ENCODE peak calls at places on chromosomes 1 and 21, in ten cellular contexts. V, O, W, Q, K, X, D, R, Y and J are unnamed samples. For H3K36me3 and H3K4me1, the result is how much of the 10 kb centered on the place peaks cover.

GRCh38 chr1:248863011-248863881 is 4.4 kb upstream of the ZNF692 start:
- DNase-seq in Y (peak), R (peak), K (peak), W (peak), D (peak), V (peak), Q (peak), X (peak), O (peak), J (peak)

GRCh38 chr1:232555581-232556189 is 74.2 kb downstream of the SIPA1L2 start:
- DNase-seq in K (no peak), Y (no peak), O (no peak), W (no peak), R (no peak), D (no peak), X (peak), V (no peak), Q (peak), J (no peak)

GRCh38 chr1:104801344-104801743 is 1051.6 kb downstream of the AMY1C start:
- DNase-seq in D (no peak), R (no peak), O (no peak), W (no peak), Q (no peak), V (no peak), X (no peak), K (no peak), Y (no peak), J (no peak)

GRCh38 chr1:169624887-169625286 is 5.0 kb downstream of the SELP start:
- DNase-seq in X (no peak), K (no peak), D (no peak), O (no peak), V (no peak), Q (no peak), Y (no peak), R (no peak), W (no peak), J (no peak)

GRCh38 chr1:9631613-9632012 is 19.9 kb upstream of the PIK3CD start:
- DNase-seq in V (no peak), W (no peak), O (no peak), Q (no peak), K (no peak), Y (no peak), X (no peak), R (no peak), D (no peak), J (no peak)

GRCh38 chr1:43274804-43275180 is 5.0 kb downstream of the TMEM125 start:
- DNase-seq in D (no peak), Y (no peak), O (no peak), X (no peak), R (no peak), V (no peak), Q (no peak), W (no peak), K (no peak), J (no peak)

GRCh38 chr1:12434174-12434573 is 183.8 kb downstream of the DHRS3 start:
- DNase-seq in W (no peak), K (no peak), D (peak), X (peak), Y (no peak), R (no peak), V (no peak), O (no peak), Q (no peak), J (no peak)

GRCh38 chr1:201591981-201592380 is 53.1 kb downstream of the NAV1 start:
- DNase-seq in Y (peak), W (no peak), O (no peak), V (no peak), R (no peak), K (no peak), D (no peak), X (no peak), Q (no peak), J (no peak)

GRCh38 chr1:3610165-3610822 is 1.0 kb downstream of the MEGF6 start:
- DNase-seq in O (no peak), V (no peak), K (no peak), Q (no peak), X (peak), W (no peak), Y (peak), R (no peak), D (peak), J (no peak)

GRCh38 chr1:2921970-2922686 is 99.1 kb upstream of the ACTRT2 start:
- DNase-seq in K (no peak), W (peak), Y (peak), X (no peak), R (peak), D (peak), O (no peak), Q (no peak), V (no peak), J (peak)

GRCh38 chr1:119827010-119827409 is 15.8 kb upstream of the REG4 start:
- DNase-seq in W (no peak), R (no peak), K (no peak), Y (peak), X (peak), V (no peak), Q (no peak), D (peak), O (no peak), J (no peak)

GRCh38 chr1:200437556-200438203 is 27.8 kb upstream of the ZNF281 start:
- DNase-seq in Q (no peak), D (no peak), W (no peak), V (no peak), X (no peak), R (no peak), Y (no peak), O (no peak), K (no peak), J (no peak)

GRCh38 chr1:40308036-40308727 is 8.9 kb downstream of the COL9A2 start:
- DNase-seq in Y (no peak), O (no peak), Q (no peak), X (no peak), R (no peak), W (no peak), D (no peak), K (no peak), V (peak), J (no peak)

GRCh38 chr21:31855180-31855579 is 17.6 kb upstream of the HUNK start:
- DNase-seq in D (no peak), Q (no peak), Y (no peak), K (no peak), R (no peak), V (no peak), W (no peak), X (peak), O (no peak), J (no peak)

GRCh38 chr1:226988337-226988672 is 48.2 kb downstream of the COQ8A start:
- DNase-seq in W (no peak), R (no peak), Y (no peak), O (no peak), V (peak), D (no peak), K (no peak), Q (peak), X (no peak), J (no peak)

GRCh38 chr21:41763398-41763931 is 3.4 kb downstream of the RIPK4 start:
- DNase-seq in K (no peak), W (no peak), Q (no peak), D (peak), O (no peak), Y (peak), R (no peak), X (peak), V (no peak), J (no peak)

GRCh38 chr1:186304982-186305949 is 69.8 kb downstream of the TPR start:
- DNase-seq in D (peak), Y (peak), X (peak), O (no peak), R (no peak), Q (no peak), W (no peak), V (no peak), K (no peak), J (peak)

GRCh38 chr1:46394872-46395465 is 852 bp downstream of the FAAH start:
- DNase-seq in K (no peak), O (no peak), Q (no peak), Y (no peak), X (no peak), V (peak), D (no peak), R (peak), W (no peak), J (no peak)

GRCh38 chr1:119275145-119275929 is 93.2 kb upstream of the HAO2 start:
- DNase-seq in Q (peak), V (peak), X (peak), O (no peak), R (peak), Y (peak), W (peak), K (peak), D (peak), J (peak)

DNA sequence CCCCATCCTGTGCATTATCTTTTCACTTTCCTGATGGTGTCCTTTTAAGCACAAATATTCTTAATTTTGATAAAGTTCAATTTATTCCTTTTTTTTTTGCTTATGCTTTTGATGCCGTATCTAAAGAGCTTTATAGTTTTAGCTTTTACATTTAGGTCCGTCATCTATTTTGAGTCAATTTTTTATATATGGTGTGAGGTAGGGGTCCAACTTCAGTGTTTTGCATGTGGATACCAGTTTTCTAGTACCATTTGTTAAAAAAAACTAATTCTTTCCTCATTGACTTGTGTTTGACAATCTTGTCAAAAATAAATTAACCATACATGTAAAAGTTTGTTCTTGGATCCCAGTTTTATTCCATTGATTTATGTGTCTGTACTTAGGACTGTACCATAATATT is 4.9 kb downstream of the MTF2 start:
- DNase-seq in R (no peak), K (no peak), W (no peak), Q (no peak), D (no peak), O (no peak), V (no peak), X (no peak), Y (no peak), J (no peak)
- H3K36me3 ChIP-seq in R (under half), K (under half), W (under half), Q (under half), D (under half), O (under half), V (under half), X (under half), Y (under half), J (under half)

GRCh38 chr1:30747028-30748008 is 10.3 kb downstream of the LAPTM5 start:
- DNase-seq in Q (no peak), X (no peak), K (no peak), V (no peak), W (peak), D (no peak), O (no peak), R (no peak), Y (no peak), J (no peak)
- H3K4me1 ChIP-seq in Q (under half), X (under half), K (under half), V (under half), W (under half), D (under half), O (under half), R (under half), Y (under half), J (half or more)

GRCh38 chr1:24929091-24929875 is 793 bp downstream of the RUNX3 start:
- DNase-seq in Q (no peak), D (peak), Y (peak), X (peak), W (no peak), K (no peak), R (no peak), V (no peak), O (no peak), J (peak)
- H3K4me3 ChIP-seq in Q (peak), D (peak), Y (peak), X (peak), W (no peak), K (peak), R (peak), V (peak), O (peak), J (peak)

GRCh38 chr1:1784933-1785332 is 6.7 kb upstream of the NADK start:
- DNase-seq in V (no peak), Y (no peak), W (no peak), X (no peak), Q (no peak), K (no peak), R (no peak), D (no peak), O (no peak), J (no peak)
- H3K36me3 ChIP-seq in V (half or more), Y (under half), W (under half), X (under half), Q (under half), K (half or more), R (under half), D (half or more), O (half or more), J (under half)

GRCh38 chr1:36257375-36257767 is 33.1 kb downstream of the THRAP3 start:
- DNase-seq in Y (peak), O (peak), W (no peak), Q (no peak), D (no peak), R (no peak), K (no peak), V (no peak), X (peak), J (peak)
- H3K4me1 ChIP-seq in Y (under half), O (half or more), W (under half), Q (under half), D (under half), R (half or more), K (under half), V (half or more), X (under half), J (half or more)

GRCh38 chr1:25711555-25712298 is 88.3 kb upstream of the SELENON start:
- DNase-seq in X (no peak), D (no peak), O (no peak), W (no peak), Q (no peak), K (no peak), Y (no peak), R (no peak), V (no peak), J (no peak)
- H3K4me3 ChIP-seq in X (no peak), D (no peak), O (no peak), W (no peak), Q (no peak), K (no peak), Y (no peak), R (no peak), V (no peak), J (no peak)

GRCh38 chr1:203996126-203996525 is 76.8 kb upstream of the SOX13 start:
- DNase-seq in V (no peak), Y (peak), R (peak), W (no peak), D (no peak), K (no peak), X (peak), Q (no peak), O (no peak), J (no peak)
- H3K36me3 ChIP-seq in V (under half), Y (under half), R (under half), W (under half), D (under half), K (under half), X (under half), Q (under half), O (under half), J (under half)